ENCODE peak calls at places on chromosomes 3 and 15, in eight cellular contexts. Y, O, X, C, R, I, F and B are unnamed samples.

GRCh38 chr3:182523836-182524235 is 269.5 kb upstream of the ATP11B start:
- DNase-seq in Y (no peak), O (no peak), X (no peak), C (no peak), R (no peak), I (no peak), F (no peak), B (no peak)

GRCh38 chr3:89635137-89635536 is 527.7 kb downstream of the EPHA3 start:
- DNase-seq in Y (no peak), O (no peak), X (no peak), C (no peak), R (no peak), I (no peak), F (no peak), B (no peak)

GRCh38 chr3:100087203-100087602 is 27.1 kb downstream of the FILIP1L start:
- DNase-seq in Y (no peak), O (no peak), X (no peak), C (peak; percentile 30), R (peak; percentile 85), I (no peak), F (peak; percentile 82), B (no peak)

GRCh38 chr15:89364341-89364740 is 29.7 kb upstream of the POLG start:
- DNase-seq in Y (no peak), O (no peak), X (no peak), C (no peak), R (no peak), I (no peak), F (no peak), B (no peak)

GRCh38 chr15:83446904-83447708 is at the start of gene SH3GL3:
- DNase-seq in Y (peak; percentile 69), O (peak; percentile 86), X (no peak), C (no peak), R (peak; percentile 68), I (peak; percentile 90), F (peak; percentile 67), B (no peak)

GRCh38 chr3:99952306-99952705 is 134.6 kb downstream of the CMSS1 start:
- DNase-seq in Y (no peak), O (no peak), X (no peak), C (no peak), R (peak; percentile 78), I (no peak), F (peak; percentile 70), B (no peak)

GRCh38 chr3:152071924-152072323 is 196.8 kb upstream of the MBNL1 start:
- DNase-seq in Y (no peak), O (no peak), X (peak; percentile 19), C (peak; percentile 42), R (peak; percentile 59), I (no peak), F (peak; percentile 64), B (no peak)

GRCh38 chr3:175003590-175003989 is 144.5 kb downstream of the NAALADL2 start:
- DNase-seq in Y (no peak), O (no peak), X (no peak), C (no peak), R (no peak), I (no peak), F (no peak), B (no peak)

DNA sequence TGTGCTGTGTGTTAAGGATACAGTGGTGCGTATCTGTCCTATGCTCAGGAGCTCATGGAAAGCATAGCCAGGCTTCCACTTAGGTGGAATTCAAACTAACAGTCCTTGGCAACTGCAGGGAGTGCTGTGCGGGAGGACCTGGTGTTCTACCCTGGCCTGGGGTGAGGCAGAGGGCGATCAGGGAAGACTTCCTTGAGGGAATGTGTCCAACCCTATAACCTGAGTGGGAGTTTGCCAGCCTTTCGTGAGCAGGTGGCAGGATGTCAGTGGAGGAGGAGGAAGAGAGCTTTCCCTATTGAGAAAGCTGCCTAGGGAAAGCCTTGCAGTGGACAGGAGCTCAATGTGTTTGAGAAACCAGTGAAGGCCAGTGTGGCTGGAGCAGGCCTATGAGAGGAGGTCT is 271.1 kb upstream of the C2CD4B start:
- DNase-seq in Y (no peak), O (no peak), X (no peak), C (no peak), R (no peak), I (no peak), F (no peak), B (no peak)
- TF ChIP-seq CTCF in Y (no peak), O (no peak), X (no peak), C (no peak), R (no peak), I (no peak), F (no peak), B (no peak)

DNA sequence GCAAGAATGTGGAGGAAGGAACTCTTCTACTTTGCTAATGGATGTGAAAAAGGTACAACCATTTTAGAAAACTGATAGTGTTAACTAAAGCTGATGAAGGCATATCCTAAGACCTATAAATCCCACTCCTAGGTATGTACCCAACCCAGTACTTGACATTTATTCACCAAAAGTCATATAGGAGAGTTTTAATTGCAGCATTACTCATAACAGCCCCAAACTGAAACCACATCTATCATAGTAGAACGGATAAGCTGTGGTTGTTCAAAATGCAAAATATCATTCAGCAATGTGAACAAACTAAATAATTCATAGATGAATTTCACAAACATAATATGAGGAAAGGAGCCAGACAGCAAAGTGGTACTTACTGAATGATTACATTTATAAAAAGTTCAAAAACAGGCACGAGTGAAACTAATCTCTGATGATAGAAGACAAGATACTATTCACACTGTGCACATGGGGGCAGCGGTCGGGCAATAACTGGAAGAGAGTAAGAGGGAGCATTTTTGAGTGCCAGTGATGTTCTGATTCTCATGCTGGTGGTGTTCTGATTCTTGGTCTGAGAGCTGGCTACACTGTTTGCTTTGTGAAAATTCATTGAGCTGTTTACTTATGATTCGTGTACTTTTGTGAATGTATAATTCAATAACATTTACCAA is 34.3 kb downstream of the GOLIM4 start:
- DNase-seq in Y (no peak), O (no peak), X (peak; percentile 13), C (no peak), R (no peak), I (no peak), F (no peak), B (no peak)
- TF ChIP-seq CTCF in Y (no peak), O (no peak), X (peak; percentile 28), C (no peak), R (no peak), I (no peak), F (peak; percentile 58), B (peak; percentile 31)

DNA sequence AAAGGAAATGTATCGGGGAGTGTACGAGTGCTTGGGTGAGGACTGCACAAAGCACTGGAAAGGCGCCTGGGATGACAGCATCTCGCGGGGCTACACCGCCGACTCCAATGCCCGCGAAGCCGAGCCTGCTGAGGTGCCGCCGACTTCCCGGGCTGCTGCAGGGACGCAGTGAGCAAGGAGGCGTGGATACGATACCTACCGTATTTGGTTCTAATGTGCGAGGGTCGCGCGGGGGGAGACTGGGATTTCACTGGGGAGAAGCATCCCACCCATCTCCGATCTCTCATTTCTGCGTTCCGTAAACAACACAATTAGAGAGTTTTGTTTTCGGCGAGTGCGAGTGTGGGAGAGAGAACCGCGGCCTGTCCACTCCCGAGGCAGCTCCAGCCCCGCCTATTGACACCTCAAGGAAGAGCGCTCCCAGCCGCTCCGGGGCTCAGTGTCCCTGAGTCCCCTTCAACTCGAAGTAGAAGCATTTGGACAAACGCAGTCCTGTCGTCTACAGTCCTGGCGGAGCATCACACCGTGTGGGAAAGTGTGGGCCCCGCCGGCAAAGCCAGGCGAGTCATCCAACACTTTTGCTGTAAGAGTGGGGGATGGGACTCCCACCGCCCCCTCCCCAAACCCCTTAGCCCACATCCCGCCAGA is 1.8 kb downstream of the MECOM start:
- DNase-seq in Y (no peak), O (peak; percentile 65), X (no peak), C (peak; percentile 39), R (peak; percentile 51), I (no peak), F (peak; percentile 10), B (no peak)
- TF ChIP-seq CTCF in Y (no peak), O (no peak), X (no peak), C (no peak), R (no peak), I (no peak), F (no peak), B (no peak)

GRCh38 chr3:32154180-32154579 is 47.8 kb downstream of the GPD1L start:
- DNase-seq in Y (no peak), O (no peak), X (peak; percentile 18), C (no peak), R (no peak), I (no peak), F (no peak), B (no peak)
- TF ChIP-seq CTCF in Y (no peak), O (no peak), X (peak; percentile 59), C (peak; percentile 21), R (peak; percentile 42), I (no peak), F (peak; percentile 51), B (peak; percentile 68)

DNA sequence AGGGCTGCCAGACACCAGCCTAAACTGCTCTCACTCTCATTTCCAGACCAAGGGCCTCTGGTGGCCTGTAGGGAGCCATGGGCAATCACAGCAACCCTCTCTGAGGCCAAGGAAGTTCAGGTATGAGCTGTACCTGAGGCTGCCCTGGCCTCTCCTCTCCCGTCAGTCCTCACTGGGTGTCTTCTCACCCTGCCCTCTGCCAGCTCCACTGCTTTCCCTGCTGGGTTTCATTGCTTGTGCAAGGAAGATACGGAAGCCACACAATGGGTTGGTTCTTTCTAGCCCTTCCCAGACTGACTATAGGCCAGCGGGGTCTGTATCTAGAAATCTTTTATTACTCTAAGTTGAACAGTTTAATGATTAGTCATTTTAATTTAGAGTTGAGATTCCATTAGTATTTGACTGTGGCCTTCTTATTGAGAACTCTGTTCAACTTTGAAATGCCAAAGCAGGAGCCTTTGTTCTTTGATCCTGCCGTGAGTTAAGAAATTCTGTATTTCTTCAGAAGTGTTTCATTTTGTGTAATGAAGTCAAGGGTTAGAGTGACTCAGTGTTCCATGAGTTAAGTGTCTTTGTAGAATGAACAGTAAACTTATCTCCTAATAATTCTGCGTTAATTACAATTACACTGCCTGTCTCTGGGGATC is 16.2 kb downstream of the C3orf62 start:
- DNase-seq in Y (no peak), O (no peak), X (peak; percentile 36), C (no peak), R (no peak), I (no peak), F (no peak), B (no peak)
- TF ChIP-seq CTCF in Y (no peak), O (no peak), X (no peak), C (no peak), R (no peak), I (no peak), F (no peak), B (no peak)

GRCh38 chr15:42736178-42736792 is 643 bp downstream of the CDAN1 start:
- DNase-seq in Y (no peak), O (no peak), X (no peak), C (peak; percentile 65), R (peak; percentile 12), I (no peak), F (no peak), B (no peak)

GRCh38 chr15:42736793-42737528 is at the start of gene CDAN1:
- DNase-seq in Y (peak; percentile 91), O (peak; percentile 95), X (peak; percentile 73), C (peak; percentile 100), R (peak; percentile 78), I (peak; percentile 95), F (peak; percentile 76), B (no peak)

GRCh38 chr15:42734076-42734672 is 2.8 kb downstream of the CDAN1 start:
- DNase-seq in Y (no peak), O (no peak), X (no peak), C (peak; percentile 47), R (no peak), I (no peak), F (no peak), B (no peak)

GRCh38 chr15:42735382-42736165 is 1.4 kb downstream of the CDAN1 start:
- DNase-seq in Y (no peak), O (no peak), X (no peak), C (no peak), R (no peak), I (no peak), F (no peak), B (no peak)

GRCh38 chr15:42737529-42738328 is 801 bp upstream of the CDAN1 start:
- DNase-seq in Y (no peak), O (no peak), X (peak; percentile 32), C (no peak), R (no peak), I (no peak), F (no peak), B (no peak)
- TF ChIP-seq CTCF in Y (no peak), O (no peak), X (peak; percentile 78), C (no peak), R (no peak), I (peak; percentile 18), F (peak; percentile 56), B (peak; percentile 49)